ENCODE peak calls at places on chromosomes 16 and 17, in five cellular contexts. G is glutamatergic neuron, R is AG10803, T is AG09309, V is heart right ventricle. S is an unnamed sample.

GRCh38 chr16:23570992-23571632 is 13.6 kb downstream of the UBFD1 start:
- DNase-seq in R (no peak), T (no peak), G (no peak), V (no peak), S (no peak)

GRCh38 chr17:58060596-58061191 is 22.5 kb upstream of the DYNLL2 start:
- DNase-seq in R (peak), T (no peak), V (peak), G (no peak), S (no peak)

GRCh38 chr17:55289978-55290377 is 25.2 kb downstream of the HLF start:
- DNase-seq in R (no peak), V (no peak), T (no peak), G (no peak), S (no peak)

GRCh38 chr16:75624921-75625334 is 1.8 kb upstream of the ADAT1 start:
- DNase-seq in T (no peak), R (no peak), V (no peak), G (no peak), S (no peak)

GRCh38 chr16:22402191-22402590 is 27.8 kb upstream of the CDR2 start:
- DNase-seq in V (no peak), T (no peak), G (no peak), R (no peak), S (no peak)

GRCh38 chr17:78490673-78491072 is 86.5 kb downstream of the DNAH17 start:
- DNase-seq in T (no peak), R (no peak), G (no peak), V (no peak), S (no peak)

GRCh38 chr17:41957058-41957868 is 9.3 kb upstream of the CNP start:
- DNase-seq in V (no peak), G (no peak), R (peak), T (no peak), S (no peak)

GRCh38 chr17:59361916-59362810 is 30.7 kb downstream of the YPEL2 start:
- DNase-seq in R (peak), T (peak), V (no peak), G (no peak), S (no peak)

GRCh38 chr16:75526032-75526790 is 9.7 kb downstream of the CHST5 start:
- DNase-seq in V (no peak), T (no peak), R (no peak), G (no peak), S (no peak)

GRCh38 chr17:18139949-18140348 is 31.4 kb downstream of the MYO15A start:
- DNase-seq in V (no peak), R (peak), T (no peak), G (no peak), S (no peak)

GRCh38 chr16:4212207-4212933 is 29.5 kb downstream of the SRL start:
- DNase-seq in R (no peak), T (no peak), V (peak), G (no peak), S (no peak)

GRCh38 chr17:45366049-45366448 is 49.2 kb upstream of the MAP3K14 start:
- DNase-seq in V (no peak), R (no peak), T (no peak), G (no peak), S (no peak)

GRCh38 chr17:56497132-56497531 is 96.4 kb upstream of the NOG start:
- DNase-seq in T (no peak), R (no peak), V (no peak), G (no peak), S (no peak)

GRCh38 chr17:73929860-73930430 is 273.5 kb upstream of the RPL38 start:
- DNase-seq in T (no peak), V (no peak), G (no peak), R (no peak), S (peak)

GRCh38 chr16:2768403-2769089 is 8.5 kb downstream of the ELOB start:
- DNase-seq in V (no peak), T (no peak), G (peak), R (no peak), S (no peak)

GRCh38 chr16:82405696-82406095 is 221.1 kb upstream of the CDH13 start:
- DNase-seq in V (no peak), T (no peak), G (no peak), R (no peak), S (no peak)

GRCh38 chr17:43832976-43833829 is at the start of gene MPP3:
- DNase-seq in V (peak), R (peak), T (no peak), G (peak), S (no peak)

GRCh38 chr17:7884581-7885356 is 3.8 kb upstream of the CHD3 start:
- DNase-seq in V (no peak), T (no peak), G (peak), R (no peak), S (no peak)

GRCh38 chr17:74008196-74008595 is 195.3 kb upstream of the RPL38 start:
- DNase-seq in T (no peak), R (no peak), G (no peak), V (no peak), S (no peak)

GRCh38 chr17:42530952-42531454 is 5.0 kb upstream of the NAGLU start:
- DNase-seq in R (no peak), G (no peak), V (no peak), T (no peak), S (no peak)

GRCh38 chr17:50855708-50856330 is 10.3 kb downstream of the TOB1 start:
- DNase-seq in G (no peak), T (no peak), V (no peak), R (no peak), S (no peak)

GRCh38 chr17:7383742-7384488 is 3.0 kb downstream of the TNK1 start:
- DNase-seq in G (peak), R (no peak), V (no peak), T (no peak), S (no peak)

GRCh38 chr16:80250376-80250775 is 290.4 kb upstream of the DYNLRB2 start:
- DNase-seq in V (no peak), T (no peak), R (no peak), G (no peak), S (no peak)

GRCh38 chr17:82603981-82604448 is 44.2 kb downstream of the WDR45B start:
- DNase-seq in G (peak), T (no peak), R (no peak), V (peak), S (no peak)

GRCh38 chr16:396605-397004 is 394 bp upstream of the NME4 start:
- DNase-seq in V (no peak), T (no peak), G (peak), R (no peak), S (peak)

GRCh38 chr17:13560935-13561334 is 40.8 kb downstream of the HS3ST3A1 start:
- DNase-seq in V (no peak), G (no peak), R (no peak), T (no peak), S (no peak)

GRCh38 chr17:67049025-67049739 is 4.8 kb downstream of the CACNG1 start:
- DNase-seq in T (no peak), V (no peak), G (no peak), R (no peak), S (no peak)

GRCh38 chr17:3911271-3912053 is 4.8 kb downstream of the P2RX1 start:
- DNase-seq in V (no peak), G (peak), R (no peak), T (no peak), S (no peak)

GRCh38 chr17:57388326-57388725 is 132.0 kb downstream of the MSI2 start:
- DNase-seq in G (no peak), T (no peak), R (no peak), V (no peak), S (no peak)

GRCh38 chr17:68694791-68695485 is 93.8 kb upstream of the FAM20A start:
- DNase-seq in V (no peak), G (no peak), T (no peak), R (peak), S (no peak)

GRCh38 chr16:72424776-72425175 is 252.8 kb upstream of the PMFBP1 start:
- DNase-seq in G (no peak), T (no peak), V (no peak), R (no peak), S (no peak)

DNA sequence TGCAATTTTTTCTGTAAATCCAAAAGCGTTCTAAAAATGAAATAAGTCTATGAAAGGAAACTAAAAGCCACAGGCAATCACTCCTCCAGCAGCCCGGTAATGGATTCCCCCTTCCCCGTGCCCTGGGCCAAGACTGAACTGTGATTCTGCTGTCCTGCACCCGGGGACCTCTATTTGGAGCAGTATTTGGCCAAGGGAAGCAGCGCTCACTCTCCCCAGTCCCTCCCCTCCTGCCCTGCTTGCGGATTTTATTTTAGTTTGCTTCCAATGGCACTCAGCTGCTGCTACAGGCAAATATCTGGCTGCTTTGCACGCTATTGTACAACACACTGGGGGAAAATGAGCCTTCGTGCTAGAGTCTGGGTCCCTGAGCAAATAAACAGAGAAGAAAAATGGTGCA is 975.8 kb upstream of the RBFOX1 start:
- DNase-seq in G (no peak), V (no peak), R (no peak), T (no peak), S (no peak)
- TF ChIP-seq CTCF in G (no peak), V (no peak), R (no peak), T (no peak), S (no peak)

GRCh38 chr17:72657467-72658317 is 434.8 kb downstream of the SLC39A11 start:
- DNase-seq in R (peak), G (no peak), V (no peak), T (no peak), S (no peak)
- TF ChIP-seq CTCF in R (no peak), G (no peak), V (no peak), T (no peak), S (no peak)

DNA sequence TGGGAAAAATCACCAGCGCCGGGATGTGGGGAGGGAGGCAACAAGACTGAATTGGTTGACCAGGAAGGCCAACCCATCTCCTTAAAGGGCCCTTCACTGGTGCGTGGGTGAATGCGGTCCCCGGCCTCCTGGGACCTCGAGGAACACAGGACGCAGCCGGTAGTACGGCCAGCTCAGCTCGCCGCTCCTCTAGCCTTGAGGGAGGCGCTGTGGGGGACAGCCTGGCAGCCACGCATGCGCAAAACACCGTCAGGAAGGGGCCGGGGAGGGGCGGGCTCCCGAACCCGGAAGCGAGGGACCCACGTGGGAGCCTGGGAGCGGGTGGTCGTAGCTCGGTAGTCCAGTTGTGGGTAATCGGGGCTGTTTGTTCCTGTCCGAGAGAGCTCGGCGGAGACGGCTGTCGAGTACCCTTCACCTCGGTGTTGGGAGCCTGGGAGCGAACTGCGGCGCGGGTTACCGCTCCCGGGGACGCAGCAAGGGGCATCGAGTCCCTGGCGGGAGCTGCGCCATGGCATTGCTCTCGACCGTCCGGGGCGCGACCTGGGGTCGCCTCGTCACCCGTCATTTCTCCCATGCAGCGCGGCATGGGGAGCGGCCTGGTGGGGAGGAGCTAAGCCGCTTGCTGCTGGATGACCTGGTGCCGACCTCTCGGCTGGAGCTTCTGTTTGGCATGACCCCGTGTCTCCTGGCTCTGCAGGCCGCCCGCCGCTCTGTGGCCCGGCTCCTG is at the start of gene MRM1:
- DNase-seq in V (peak), T (peak), R (peak), G (peak), S (peak)
- TF ChIP-seq CTCF in V (peak), T (peak), R (peak), G (peak), S (no peak)

DNA sequence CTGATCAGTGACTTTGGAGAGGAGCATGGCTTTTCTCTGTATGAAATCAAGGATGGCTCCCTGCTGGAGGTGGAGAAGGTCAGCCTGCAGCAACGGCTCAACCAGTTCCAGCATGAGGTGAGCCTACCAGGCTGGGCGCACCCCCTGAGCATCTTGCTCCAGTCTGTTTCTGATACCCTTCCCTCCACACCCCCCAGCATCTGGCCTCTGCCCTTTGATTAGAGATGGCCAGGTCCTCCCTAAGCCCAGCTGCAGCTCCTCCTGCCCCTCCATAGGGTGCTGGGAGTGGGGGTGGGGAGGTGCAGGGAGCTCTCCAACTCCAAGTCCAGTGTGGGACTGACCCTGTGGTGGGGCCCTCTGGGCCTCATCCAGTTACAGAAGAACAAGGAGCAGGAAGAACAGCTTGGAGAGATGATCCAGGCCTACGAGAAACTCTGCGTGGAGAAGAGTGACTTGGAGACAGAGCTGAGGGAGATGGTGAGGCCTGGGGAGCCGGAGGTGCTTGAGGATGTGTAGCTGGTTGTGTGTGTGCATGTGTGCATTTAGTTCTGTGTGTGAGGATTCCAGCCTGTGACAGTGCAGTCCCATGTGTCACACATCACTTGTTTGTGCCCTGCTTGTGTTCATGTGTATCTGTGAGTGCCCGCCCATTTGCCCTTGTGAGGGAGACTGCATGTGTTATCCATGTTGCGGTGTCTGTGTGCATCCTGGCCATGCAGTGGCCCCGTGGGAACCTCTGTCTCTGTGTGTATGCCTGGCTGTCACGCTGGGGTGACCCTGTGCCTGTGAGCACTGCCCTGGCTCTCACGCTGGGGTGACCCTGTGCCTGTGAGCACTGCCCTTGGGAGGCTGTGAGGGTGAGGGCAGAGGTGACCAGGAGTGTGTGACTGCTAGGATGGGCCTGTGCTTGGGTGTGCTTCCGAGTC is 3.0 kb downstream of the TBKBP1 start:
- DNase-seq in G (no peak), R (no peak), V (no peak), T (no peak), S (no peak)
- TF ChIP-seq CTCF in G (no peak), R (no peak), V (no peak), T (no peak), S (no peak)

GRCh38 chr16:49183911-49184310 is 97.7 kb downstream of the CBLN1 start:
- DNase-seq in R (no peak), G (peak), T (no peak), V (no peak), S (no peak)
- TF ChIP-seq CTCF in R (peak), G (peak), T (no peak), V (peak), S (no peak)

GRCh38 chr16:19601083-19601976 is 45.8 kb downstream of the VPS35L start:
- DNase-seq in G (no peak), V (no peak), R (peak), T (no peak), S (no peak)
- TF ChIP-seq CTCF in G (peak), V (peak), R (peak), T (peak), S (peak)

GRCh38 chr16:88444826-88445582 is 8.1 kb upstream of the ZFPM1 start:
- DNase-seq in G (no peak), T (no peak), R (no peak), V (no peak), S (no peak)

GRCh38 chr16:88446736-88447135 is 6.3 kb upstream of the ZFPM1 start:
- DNase-seq in G (no peak), V (no peak), T (no peak), R (no peak), S (no peak)

GRCh38 chr16:88446061-88446460 is 7.0 kb upstream of the ZFPM1 start:
- DNase-seq in R (no peak), T (no peak), V (no peak), G (no peak), S (no peak)

GRCh38 chr16:88447881-88448280 is 5.2 kb upstream of the ZFPM1 start:
- DNase-seq in G (no peak), T (no peak), R (no peak), V (no peak), S (no peak)

DNA sequence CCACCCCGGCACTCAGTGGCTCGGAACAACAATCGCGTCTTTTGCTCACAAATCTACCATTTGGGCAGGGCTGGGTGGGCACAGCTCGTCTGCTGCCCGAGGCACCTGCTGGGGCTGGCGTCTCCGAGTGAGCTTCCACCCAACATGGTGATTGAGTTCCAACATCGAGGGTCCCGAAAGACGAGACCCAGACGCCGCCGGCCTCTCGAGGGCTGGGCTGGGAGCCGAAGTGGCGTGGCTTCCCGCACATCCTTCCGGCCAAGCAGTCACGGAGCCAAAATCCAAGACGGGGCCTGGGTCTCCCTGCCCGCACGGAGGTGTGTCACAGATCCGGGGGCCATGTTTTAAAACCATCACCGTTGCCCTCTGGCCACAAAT is 7.5 kb upstream of the ZFPM1 start:
- DNase-seq in R (no peak), T (no peak), G (no peak), V (no peak), S (no peak)
- TF ChIP-seq CTCF in R (no peak), T (no peak), G (no peak), V (no peak), S (no peak)